ENCODE peak calls at places on chromosomes 1 and 21, in six cellular contexts. W, C, X, N, R and H are unnamed samples.

GRCh38 chr1:1434812-1435093 is 737 bp upstream of the VWA1 start:
- DNase-seq in W (no peak), C (no peak), X (no peak), N (peak; percentile 12), R (no peak), H (no peak)

GRCh38 chr1:183218981-183219621 is 33.0 kb downstream of the LAMC2 start:
- DNase-seq in W (no peak), C (peak; percentile 61), X (no peak), N (no peak), R (no peak), H (no peak)

GRCh38 chr21:21114456-21114855 is 116.2 kb downstream of the NCAM2 start:
- DNase-seq in W (no peak), C (no peak), X (no peak), N (no peak), R (no peak), H (no peak)

GRCh38 chr1:214377886-214378285 is 96.9 kb downstream of the SMYD2 start:
- DNase-seq in W (no peak), C (no peak), X (no peak), N (no peak), R (no peak), H (no peak)

GRCh38 chr1:236304682-236305081 is 22.9 kb upstream of the ERO1B start:
- DNase-seq in W (no peak), C (no peak), X (no peak), N (no peak), R (no peak), H (no peak)

GRCh38 chr1:28817133-28817532 is 5.2 kb downstream of the OPRD1 start:
- DNase-seq in W (no peak), C (no peak), X (no peak), N (no peak), R (no peak), H (no peak)

GRCh38 chr1:34407140-34407539 is 230.4 kb downstream of the C1orf94 start:
- DNase-seq in W (no peak), C (no peak), X (no peak), N (no peak), R (no peak), H (no peak)

GRCh38 chr1:116879478-116880133 is 30.1 kb upstream of the PTGFRN start:
- DNase-seq in W (no peak), C (no peak), X (no peak), N (no peak), R (no peak), H (no peak)

GRCh38 chr1:159823401-159823800 is 3.3 kb upstream of the SLAMF8 start:
- DNase-seq in W (no peak), C (no peak), X (no peak), N (no peak), R (no peak), H (no peak)

GRCh38 chr1:192984058-192984457 is 75.1 kb downstream of the UCHL5 start:
- DNase-seq in W (no peak), C (no peak), X (no peak), N (no peak), R (no peak), H (no peak)

GRCh38 chr1:90722874-90723273 is 5.8 kb upstream of the BARHL2 start:
- DNase-seq in W (no peak), C (no peak), X (no peak), N (no peak), R (no peak), H (no peak)

GRCh38 chr1:153572569-153573015 is 6.9 kb upstream of the S100A2 start:
- DNase-seq in W (peak; percentile 70), C (peak; percentile 83), X (no peak), N (peak; percentile 87), R (peak; percentile 89), H (no peak)

GRCh38 chr1:42364542-42364941 is 16.1 kb upstream of the RIMKLA start:
- DNase-seq in W (no peak), C (no peak), X (no peak), N (no peak), R (no peak), H (no peak)

GRCh38 chr1:42801832-42802483 is 15.0 kb upstream of the ERMAP start:
- DNase-seq in W (no peak), C (no peak), X (no peak), N (no peak), R (no peak), H (no peak)

GRCh38 chr1:17531682-17532487 is 7.6 kb upstream of the ARHGEF10L start:
- DNase-seq in W (no peak), C (no peak), X (no peak), N (no peak), R (no peak), H (peak; percentile 31)

GRCh38 chr1:192726820-192727504 is 81.9 kb upstream of the RGS2 start:
- DNase-seq in W (peak; percentile 30), C (no peak), X (no peak), N (no peak), R (no peak), H (no peak)

GRCh38 chr21:42262826-42263225 is 43.9 kb downstream of the ABCG1 start:
- DNase-seq in W (peak; percentile 59), C (no peak), X (no peak), N (peak; percentile 92), R (peak; percentile 86), H (peak; percentile 77)

GRCh38 chr1:156464335-156464734 is 36.2 kb downstream of the MEF2D start:
- DNase-seq in W (peak; percentile 32), C (no peak), X (no peak), N (no peak), R (no peak), H (peak; percentile 84)

GRCh38 chr1:200890818-200891773 is 3.6 kb upstream of the INAVA start:
- DNase-seq in W (peak; percentile 67), C (no peak), X (no peak), N (peak; percentile 91), R (no peak), H (no peak)

GRCh38 chr1:177772621-177773020 is 197.2 kb downstream of the SEC16B start:
- DNase-seq in W (no peak), C (no peak), X (no peak), N (no peak), R (no peak), H (no peak)

GRCh38 chr1:223650465-223650864 is 15.0 kb downstream of the CAPN8 start:
- DNase-seq in W (no peak), C (no peak), X (no peak), N (no peak), R (no peak), H (no peak)

GRCh38 chr1:36349241-36349671 is 25.8 kb upstream of the EVA1B start:
- DNase-seq in W (peak; percentile 38), C (peak; percentile 88), X (no peak), N (no peak), R (no peak), H (no peak)

GRCh38 chr1:222852326-222852725 is 37.5 kb downstream of the DISP1 start:
- DNase-seq in W (no peak), C (no peak), X (no peak), N (no peak), R (no peak), H (no peak)

GRCh38 chr21:46457801-46458314 is 833 bp upstream of the DIP2A start:
- DNase-seq in W (peak; percentile 41), C (peak; percentile 57), X (no peak), N (peak; percentile 87), R (peak; percentile 70), H (peak; percentile 71)

GRCh38 chr21:46458315-46459023 is at the start of gene DIP2A:
- DNase-seq in W (peak; percentile 99), C (peak; percentile 98), X (peak; percentile 90), N (peak; percentile 98), R (peak; percentile 98), H (peak; percentile 82)

GRCh38 chr21:46459024-46459355 is 299 bp downstream of the DIP2A start:
- DNase-seq in W (no peak), C (no peak), X (no peak), N (no peak), R (no peak), H (no peak)

GRCh38 chr21:46461909-46462308 is 3.2 kb downstream of the DIP2A start:
- DNase-seq in W (no peak), C (no peak), X (no peak), N (no peak), R (no peak), H (no peak)

DNA sequence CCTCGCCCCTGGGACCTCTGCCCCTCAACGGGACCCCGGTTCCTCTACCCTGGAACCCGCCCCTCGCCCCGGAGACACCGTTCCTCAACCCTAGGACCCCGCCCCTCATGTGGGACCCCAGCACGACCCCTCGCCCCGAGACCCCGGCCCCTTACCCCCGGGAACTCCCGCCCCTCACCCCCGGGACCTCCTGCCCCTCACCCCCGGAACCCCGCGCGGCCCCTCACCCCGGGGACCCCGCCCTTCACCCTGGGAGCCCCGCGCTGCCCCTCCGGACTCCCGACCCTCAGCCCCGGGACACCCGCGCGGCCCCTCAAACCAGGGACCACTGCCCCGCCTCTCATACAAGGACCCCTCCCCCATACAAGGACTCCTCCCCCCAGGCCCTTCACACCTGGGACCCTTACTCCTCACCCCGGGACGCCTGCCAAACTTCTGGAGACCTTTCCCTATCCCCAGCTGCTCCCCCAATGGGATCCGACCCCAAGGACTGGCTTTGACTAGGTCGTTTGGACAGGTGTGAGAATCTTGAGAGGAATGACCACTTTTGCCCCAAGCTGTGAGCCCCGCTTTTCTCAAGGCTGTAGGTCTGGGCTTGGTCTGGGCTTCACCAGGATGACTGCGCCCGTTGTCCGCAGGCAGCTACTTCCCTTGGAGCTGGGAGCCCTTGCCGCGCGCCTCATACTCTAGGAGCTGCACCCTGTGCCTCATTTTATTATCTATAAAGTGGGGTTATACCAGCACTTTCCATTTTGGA is 843 bp downstream of the DIP2A start:
- DNase-seq in W (peak; percentile 26), C (peak; percentile 18), X (no peak), N (peak; percentile 88), R (peak; percentile 71), H (peak; percentile 70)
- H3K27ac ChIP-seq in W (peak overlapping the region; percentile 92), C (no peak overlapping the region), X (peak overlapping the region; percentile 73), N (peak overlapping the region; percentile 87), R (peak overlapping the region; percentile 94), H (peak overlapping the region; percentile 74)

DNA sequence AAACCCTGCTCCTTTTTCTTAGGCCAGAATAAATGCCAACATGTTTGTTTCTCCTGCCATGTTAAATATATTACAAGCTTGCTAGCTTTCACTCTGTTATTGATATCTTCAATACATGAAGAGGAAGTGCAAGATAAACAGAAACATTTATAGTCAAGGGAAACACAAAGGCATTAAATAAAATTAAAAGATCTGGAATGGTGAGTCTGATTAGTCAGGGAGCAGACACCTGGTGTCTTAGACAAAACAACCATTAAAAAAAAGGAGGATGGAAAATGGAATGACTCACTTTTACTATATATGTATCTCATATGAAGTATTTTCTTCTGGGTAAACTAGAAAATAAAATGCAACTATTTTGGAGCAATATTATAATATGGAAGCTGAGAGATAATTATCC is 123.3 kb downstream of the SMYD3 start:
- DNase-seq in W (peak; percentile 19), C (no peak), X (no peak), N (no peak), R (no peak), H (no peak)
- H3K27ac ChIP-seq in W (no peak overlapping the region), C (no peak overlapping the region), X (no peak overlapping the region), N (no peak overlapping the region), R (no peak overlapping the region), H (no peak overlapping the region)

DNA sequence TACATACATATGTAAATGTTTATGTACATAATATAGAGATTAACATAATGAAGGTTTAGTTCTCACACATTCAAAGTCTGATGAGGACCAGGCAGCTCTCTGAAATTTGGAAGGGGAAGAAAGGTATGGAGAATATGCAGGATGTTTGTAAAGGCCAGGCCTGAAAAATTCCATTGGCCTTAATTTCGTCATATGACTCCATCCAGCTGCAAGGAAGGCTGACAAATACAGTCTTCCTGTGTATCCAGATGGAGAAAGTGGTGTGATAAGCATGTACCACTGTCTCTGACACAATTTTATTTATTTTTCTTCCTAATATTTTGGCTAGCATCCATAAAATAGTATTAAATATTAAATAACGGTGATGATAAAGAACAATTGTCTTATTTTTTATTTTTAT is 6.3 kb upstream of the SGIP1 start:
- DNase-seq in W (no peak), C (no peak), X (no peak), N (no peak), R (no peak), H (no peak)
- H3K27ac ChIP-seq in W (no peak overlapping the region), C (no peak overlapping the region), X (no peak overlapping the region), N (no peak overlapping the region), R (no peak overlapping the region), H (no peak overlapping the region)

GRCh38 chr1:56450004-56450666 is 129.2 kb downstream of the PLPP3 start:
- DNase-seq in W (no peak), C (no peak), X (no peak), N (no peak), R (no peak), H (no peak)
- H3K27ac ChIP-seq in W (no peak overlapping the region), C (no peak overlapping the region), X (no peak overlapping the region), N (no peak overlapping the region), R (no peak overlapping the region), H (no peak overlapping the region)